ENCODE peak calls at places on chromosome 13, in four cellular contexts. K, N, Y and X are unnamed samples.

GRCh38 chr13:70613295-70613694 is 505.0 kb upstream of the KLHL1 start:
- DNase-seq in K (no peak), Y (no peak), N (no peak), X (no peak)

GRCh38 chr13:60617863-60618733 is 221.1 kb downstream of the TDRD3 start:
- DNase-seq in N (no peak), K (no peak), Y (no peak), X (no peak)

GRCh38 chr13:22270881-22271280 is 600.0 kb downstream of the FGF9 start:
- DNase-seq in N (no peak), K (no peak), Y (no peak), X (no peak)

GRCh38 chr13:112133489-112134149 is 66.7 kb downstream of the SOX1 start:
- DNase-seq in Y (no peak), N (no peak), K (no peak), X (no peak)

GRCh38 chr13:24012648-24013047 is 115.3 kb upstream of the C1QTNF9B start:
- DNase-seq in N (no peak), K (no peak), Y (no peak), X (no peak)

GRCh38 chr13:60591348-60591747 is 194.3 kb downstream of the TDRD3 start:
- DNase-seq in K (no peak), Y (peak; percentile 29), N (no peak), X (no peak)

GRCh38 chr13:110012102-110012739 is 225.8 kb upstream of the IRS2 start:
- DNase-seq in Y (peak; percentile 70), N (no peak), K (no peak), X (no peak)

GRCh38 chr13:32212420-32212819 is 102.7 kb downstream of the ZAR1L start:
- DNase-seq in N (no peak), Y (no peak), K (no peak), X (no peak)

GRCh38 chr13:32035701-32036100 is 4.1 kb downstream of the FRY start:
- DNase-seq in Y (no peak), N (no peak), K (no peak), X (no peak)

GRCh38 chr13:59012731-59013130 is 1151.0 kb downstream of the DIAPH3 start:
- DNase-seq in N (no peak), K (no peak), Y (no peak), X (no peak)

GRCh38 chr13:114064516-114065140 is 67.8 kb downstream of the RASA3 start:
- DNase-seq in Y (no peak), N (peak; percentile 79), K (no peak), X (peak; percentile 76)

GRCh38 chr13:43126420-43126819 is 103.0 kb downstream of the DNAJC15 start:
- DNase-seq in N (no peak), K (no peak), Y (no peak), X (no peak)

GRCh38 chr13:25267715-25268114 is 19.6 kb downstream of the MTMR6 start:
- DNase-seq in K (no peak), N (no peak), Y (no peak), X (no peak)

GRCh38 chr13:62706035-62706434 is 1290.4 kb upstream of the PCDH20 start:
- DNase-seq in Y (peak; percentile 3), N (no peak), K (no peak), X (no peak)

GRCh38 chr13:110794209-110794608 is 80.7 kb downstream of the ING1 start:
- DNase-seq in N (no peak), K (no peak), Y (no peak), X (no peak)

GRCh38 chr13:24220086-24220703 is 59.7 kb downstream of the SPATA13 start:
- DNase-seq in N (no peak), Y (peak; percentile 37), K (peak; percentile 39), X (no peak)

GRCh38 chr13:42412812-42413795 is 141.2 kb downstream of the AKAP11 start:
- DNase-seq in N (no peak), K (no peak), Y (no peak), X (no peak)

GRCh38 chr13:52411629-52412028 is 5.7 kb upstream of the THSD1 start:
- DNase-seq in N (no peak), Y (peak; percentile 98), K (no peak), X (no peak)

GRCh38 chr13:26377038-26377437 is 123.1 kb downstream of the CDK8 start:
- DNase-seq in K (no peak), N (no peak), Y (no peak), X (no peak)

GRCh38 chr13:96984061-96984508 is 10.2 kb downstream of the OXGR1 start:
- DNase-seq in N (no peak), K (no peak), Y (peak; percentile 66), X (peak; percentile 73)

GRCh38 chr13:51542358-51542972 is 41.8 kb upstream of the WDFY2 start:
- DNase-seq in N (no peak), K (no peak), Y (no peak), X (no peak)

GRCh38 chr13:60312851-60313505 is 84.0 kb upstream of the TDRD3 start:
- DNase-seq in K (no peak), Y (no peak), N (no peak), X (no peak)

GRCh38 chr13:48232420-48233096 is 448 bp upstream of the ITM2B start:
- DNase-seq in N (peak; percentile 72), Y (no peak), K (no peak), X (no peak)

GRCh38 chr13:25462301-25463125 is 90.7 kb downstream of the ATP8A2 start:
- DNase-seq in N (no peak), Y (peak; percentile 29), K (no peak), X (no peak)

GRCh38 chr13:109783447-109783814 is 3.0 kb downstream of the IRS2 start:
- DNase-seq in K (no peak), N (no peak), Y (no peak), X (no peak)

GRCh38 chr13:25217023-25217909 is 45.2 kb upstream of the AMER2 start:
- DNase-seq in K (no peak), N (no peak), Y (peak; percentile 43), X (no peak)

GRCh38 chr13:53200498-53201453 is 172.2 kb downstream of the OLFM4 start:
- DNase-seq in K (no peak), N (peak; percentile 65), Y (no peak), X (peak; percentile 67)

GRCh38 chr13:113742000-113742441 is 17.0 kb upstream of the TMEM255B start:
- DNase-seq in K (no peak), Y (no peak), N (no peak), X (peak; percentile 85)

GRCh38 chr13:27924529-27925141 is 4.8 kb downstream of the PDX1 start:
- DNase-seq in K (no peak), Y (no peak), N (no peak), X (no peak)

GRCh38 chr13:70388935-70389334 is 280.7 kb upstream of the KLHL1 start:
- DNase-seq in Y (no peak), K (no peak), N (no peak), X (no peak)

GRCh38 chr13:98909016-98909415 is 68.8 kb downstream of the DOCK9 start:
- DNase-seq in Y (peak; percentile 73), N (no peak), K (no peak), X (no peak)

GRCh38 chr13:57813641-57814040 is 182.1 kb downstream of the PCDH17 start:
- DNase-seq in K (no peak), N (no peak), Y (no peak), X (no peak)

GRCh38 chr13:82571653-82572052 is 1310.6 kb downstream of the SLITRK1 start:
- DNase-seq in N (no peak), K (no peak), Y (no peak), X (no peak)

DNA sequence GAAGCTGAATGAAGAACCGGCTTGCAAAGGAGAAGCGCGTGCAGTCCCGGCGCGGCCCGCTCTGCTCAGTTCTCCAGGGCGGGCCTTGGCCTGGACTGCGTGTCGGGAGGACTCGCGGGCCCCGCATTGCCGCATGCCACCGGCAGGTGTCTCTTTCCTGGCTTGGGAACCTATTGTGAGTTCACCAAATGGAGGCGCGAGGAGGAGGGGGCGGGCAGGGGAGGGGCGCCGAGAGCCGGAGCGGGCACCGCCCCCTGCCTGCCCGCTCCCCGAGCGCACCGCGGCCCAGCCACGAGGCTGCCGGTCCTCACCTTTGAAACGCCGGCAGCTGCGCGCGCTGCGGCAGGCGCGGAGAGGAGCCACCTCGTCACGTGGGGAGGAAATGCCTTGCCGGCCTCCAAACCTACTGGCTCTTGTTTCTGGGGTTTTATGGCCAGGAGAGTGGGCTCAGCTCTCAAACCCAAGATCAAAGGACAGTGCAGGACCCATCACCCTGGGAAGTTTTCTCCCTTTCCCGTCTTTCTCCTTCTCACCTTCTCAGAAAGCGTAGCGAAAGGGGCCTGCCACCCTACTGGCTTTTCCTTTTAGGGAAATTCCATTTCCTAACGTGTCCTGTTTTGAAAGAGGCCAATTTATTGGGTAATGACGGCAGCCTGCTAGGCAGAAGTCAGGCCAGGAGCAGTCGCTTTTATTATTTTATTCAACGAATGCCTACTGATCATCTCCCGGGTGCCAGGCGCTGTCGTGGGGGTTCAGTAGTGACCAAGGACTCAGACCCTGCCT is 13.8 kb upstream of the UBE2L5 start:
- DNase-seq in N (peak; percentile 98), K (peak; percentile 88), Y (no peak), X (peak; percentile 97)
- H3K27ac ChIP-seq in N (peak overlapping the region; percentile 89), K (no peak overlapping the region), Y (peak overlapping the region; percentile 48), X (peak overlapping the region; percentile 82)

GRCh38 chr13:74289861-74290260 is 155.7 kb upstream of the KLF12 start:
- DNase-seq in K (no peak), N (no peak), Y (no peak), X (no peak)
- H3K27ac ChIP-seq in K (no peak overlapping the region), N (peak overlapping the region; percentile 58), Y (peak overlapping the region; percentile 9), X (peak overlapping the region; percentile 14)

DNA sequence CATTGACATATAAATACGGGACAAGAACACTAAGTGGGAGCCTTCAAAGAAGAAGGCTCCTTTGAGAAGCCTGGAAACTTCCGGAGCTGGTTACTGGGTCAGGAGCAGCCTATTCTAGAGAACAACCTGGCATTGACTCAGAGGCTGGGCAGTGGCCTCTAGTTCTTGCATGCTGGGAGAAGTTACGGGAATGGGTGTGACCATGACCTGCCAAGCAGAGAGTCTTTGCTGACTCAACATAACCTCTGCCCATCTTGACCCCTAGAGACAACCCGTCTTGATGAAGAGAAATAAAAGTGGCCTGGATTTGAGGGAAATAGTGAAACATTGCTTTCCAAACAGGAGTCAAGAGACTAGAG is 21.0 kb downstream of the STARD13 start:
- DNase-seq in K (no peak), Y (no peak), N (no peak), X (no peak)
- H3K27ac ChIP-seq in K (no peak overlapping the region), Y (peak overlapping the region; percentile 13), N (peak overlapping the region; percentile 80), X (no peak overlapping the region)

GRCh38 chr13:50244913-50245574 is 229.8 kb downstream of the KCNRG start:
- DNase-seq in Y (peak; percentile 87), N (no peak), K (no peak), X (no peak)

GRCh38 chr13:50243926-50244325 is 228.7 kb downstream of the KCNRG start:
- DNase-seq in Y (no peak), N (no peak), K (no peak), X (no peak)

GRCh38 chr13:50250403-50250802 is 235.2 kb downstream of the KCNRG start:
- DNase-seq in Y (no peak), K (no peak), N (no peak), X (no peak)

GRCh38 chr13:50244355-50244912 is 229.2 kb downstream of the KCNRG start:
- DNase-seq in K (no peak), Y (no peak), N (no peak), X (no peak)

GRCh38 chr13:50248537-50249521 is 233.6 kb downstream of the KCNRG start:
- DNase-seq in Y (no peak), K (no peak), N (no peak), X (no peak)
- H3K27ac ChIP-seq in Y (no peak overlapping the region), K (no peak overlapping the region), N (no peak overlapping the region), X (no peak overlapping the region)